ENCODE peak calls at places on chromosomes 13 and 19, in eight cellular contexts. One of them, this sample, is unnamed.

GRCh38 chr19:1312732-1313694 is 27.3 kb downstream of the EFNA2 start:
- DNase-seq in stomach: no peak
- DNase-seq in tibial artery: no peak
- DNase-seq in endodermal cell: peak; percentile 78
- DNase-seq in transverse colon: peak; percentile 41
- DNase-seq in ascending aorta: no peak
- DNase-seq in left ventricle myocardium inferior: no peak
- DNase-seq in upper lobe of right lung: no peak
- DNase-seq in this sample: no peak

GRCh38 chr13:31699650-31700049 is 39.7 kb upstream of the RXFP2 start:
- DNase-seq in stomach: no peak
- DNase-seq in tibial artery: no peak
- DNase-seq in endodermal cell: peak; percentile 60
- DNase-seq in transverse colon: no peak
- DNase-seq in ascending aorta: no peak
- DNase-seq in left ventricle myocardium inferior: no peak
- DNase-seq in upper lobe of right lung: no peak
- DNase-seq in this sample: no peak

GRCh38 chr13:36919206-36919832 is 719 bp downstream of the SMAD9 start:
- DNase-seq in stomach: peak; percentile 39
- DNase-seq in tibial artery: peak; percentile 66
- DNase-seq in endodermal cell: peak; percentile 79
- DNase-seq in transverse colon: peak; percentile 28
- DNase-seq in ascending aorta: peak; percentile 76
- DNase-seq in left ventricle myocardium inferior: peak; percentile 37
- DNase-seq in upper lobe of right lung: peak; percentile 76
- DNase-seq in this sample: no peak

GRCh38 chr13:36356058-36356457 is 9.9 kb upstream of the SPART start:
- DNase-seq in stomach: no peak
- DNase-seq in tibial artery: no peak
- DNase-seq in endodermal cell: no peak
- DNase-seq in transverse colon: no peak
- DNase-seq in ascending aorta: no peak
- DNase-seq in left ventricle myocardium inferior: no peak
- DNase-seq in upper lobe of right lung: no peak
- DNase-seq in this sample: no peak

GRCh38 chr19:2408247-2408646 is 19.1 kb downstream of the TIMM13 start:
- DNase-seq in stomach: no peak
- DNase-seq in tibial artery: no peak
- DNase-seq in endodermal cell: no peak
- DNase-seq in transverse colon: no peak
- DNase-seq in ascending aorta: no peak
- DNase-seq in left ventricle myocardium inferior: no peak
- DNase-seq in upper lobe of right lung: no peak
- DNase-seq in this sample: no peak

GRCh38 chr13:47661076-47661475 is 340.0 kb downstream of the SUCLA2 start:
- DNase-seq in stomach: no peak
- DNase-seq in tibial artery: no peak
- DNase-seq in endodermal cell: no peak
- DNase-seq in transverse colon: no peak
- DNase-seq in ascending aorta: no peak
- DNase-seq in left ventricle myocardium inferior: no peak
- DNase-seq in upper lobe of right lung: no peak
- DNase-seq in this sample: no peak

GRCh38 chr19:40605201-40605971 is 4.2 kb downstream of the LTBP4 start:
- DNase-seq in stomach: peak; percentile 86
- DNase-seq in tibial artery: peak; percentile 66
- DNase-seq in endodermal cell: peak; percentile 87
- DNase-seq in transverse colon: peak; percentile 93
- DNase-seq in ascending aorta: peak; percentile 83
- DNase-seq in left ventricle myocardium inferior: peak; percentile 72
- DNase-seq in upper lobe of right lung: peak; percentile 92
- DNase-seq in this sample: peak; percentile 85

GRCh38 chr19:13012690-13013608 is 17.7 kb downstream of the NFIX start:
- DNase-seq in stomach: no peak
- DNase-seq in tibial artery: peak; percentile 87
- DNase-seq in endodermal cell: peak; percentile 74
- DNase-seq in transverse colon: peak; percentile 74
- DNase-seq in ascending aorta: peak; percentile 85
- DNase-seq in left ventricle myocardium inferior: peak; percentile 63
- DNase-seq in upper lobe of right lung: no peak
- DNase-seq in this sample: peak; percentile 36

GRCh38 chr19:53659292-53659691 is 27.5 kb downstream of the DPRX start:
- DNase-seq in stomach: no peak
- DNase-seq in tibial artery: no peak
- DNase-seq in endodermal cell: peak; percentile 84
- DNase-seq in transverse colon: no peak
- DNase-seq in ascending aorta: no peak
- DNase-seq in left ventricle myocardium inferior: no peak
- DNase-seq in upper lobe of right lung: no peak
- DNase-seq in this sample: no peak

GRCh38 chr13:59425211-59425721 is 738.5 kb downstream of the DIAPH3 start:
- DNase-seq in stomach: no peak
- DNase-seq in tibial artery: no peak
- DNase-seq in endodermal cell: no peak
- DNase-seq in transverse colon: no peak
- DNase-seq in ascending aorta: no peak
- DNase-seq in left ventricle myocardium inferior: no peak
- DNase-seq in upper lobe of right lung: no peak
- DNase-seq in this sample: no peak

GRCh38 chr19:8640402-8641004 is 10.1 kb downstream of the NFILZ start:
- DNase-seq in stomach: peak; percentile 34
- DNase-seq in tibial artery: peak; percentile 48
- DNase-seq in endodermal cell: no peak
- DNase-seq in transverse colon: peak; percentile 36
- DNase-seq in ascending aorta: peak; percentile 77
- DNase-seq in left ventricle myocardium inferior: peak; percentile 36
- DNase-seq in upper lobe of right lung: no peak
- DNase-seq in this sample: no peak

GRCh38 chr13:26752671-26753070 is 7.9 kb downstream of the GPR12 start:
- DNase-seq in stomach: no peak
- DNase-seq in tibial artery: no peak
- DNase-seq in endodermal cell: no peak
- DNase-seq in transverse colon: no peak
- DNase-seq in ascending aorta: no peak
- DNase-seq in left ventricle myocardium inferior: no peak
- DNase-seq in upper lobe of right lung: no peak
- DNase-seq in this sample: no peak

GRCh38 chr13:43232144-43232840 is 208.9 kb downstream of the DNAJC15 start:
- DNase-seq in stomach: peak; percentile 30
- DNase-seq in tibial artery: no peak
- DNase-seq in endodermal cell: no peak
- DNase-seq in transverse colon: no peak
- DNase-seq in ascending aorta: no peak
- DNase-seq in left ventricle myocardium inferior: no peak
- DNase-seq in upper lobe of right lung: no peak
- DNase-seq in this sample: no peak

GRCh38 chr13:107803822-107804495 is 411.4 kb downstream of the LIG4 start:
- DNase-seq in stomach: no peak
- DNase-seq in tibial artery: no peak
- DNase-seq in endodermal cell: no peak
- DNase-seq in transverse colon: no peak
- DNase-seq in ascending aorta: no peak
- DNase-seq in left ventricle myocardium inferior: no peak
- DNase-seq in upper lobe of right lung: no peak
- DNase-seq in this sample: no peak

GRCh38 chr13:39016789-39017188 is 21.1 kb downstream of the PROSER1 start:
- DNase-seq in stomach: no peak
- DNase-seq in tibial artery: no peak
- DNase-seq in endodermal cell: peak; percentile 52
- DNase-seq in transverse colon: peak; percentile 17
- DNase-seq in ascending aorta: no peak
- DNase-seq in left ventricle myocardium inferior: no peak
- DNase-seq in upper lobe of right lung: no peak
- DNase-seq in this sample: no peak

GRCh38 chr19:32253683-32254020 is 91.8 kb upstream of the ZNF507 start:
- DNase-seq in stomach: no peak
- DNase-seq in tibial artery: no peak
- DNase-seq in endodermal cell: no peak
- DNase-seq in transverse colon: no peak
- DNase-seq in ascending aorta: no peak
- DNase-seq in left ventricle myocardium inferior: no peak
- DNase-seq in upper lobe of right lung: no peak
- DNase-seq in this sample: no peak

GRCh38 chr19:34964598-34964997 is 569 bp upstream of the ZNF792 start:
- DNase-seq in stomach: no peak
- DNase-seq in tibial artery: no peak
- DNase-seq in endodermal cell: no peak
- DNase-seq in transverse colon: no peak
- DNase-seq in ascending aorta: no peak
- DNase-seq in left ventricle myocardium inferior: no peak
- DNase-seq in upper lobe of right lung: no peak
- DNase-seq in this sample: no peak

GRCh38 chr19:9309974-9310446 is 372 bp upstream of the ZNF699 start:
- DNase-seq in stomach: peak; percentile 85
- DNase-seq in tibial artery: peak; percentile 91
- DNase-seq in endodermal cell: peak; percentile 98
- DNase-seq in transverse colon: peak; percentile 91
- DNase-seq in ascending aorta: peak; percentile 96
- DNase-seq in left ventricle myocardium inferior: peak; percentile 92
- DNase-seq in upper lobe of right lung: peak; percentile 94
- DNase-seq in this sample: no peak

GRCh38 chr13:23899555-23899954 is 2.3 kb upstream of the C1QTNF9B start:
- DNase-seq in stomach: no peak
- DNase-seq in tibial artery: peak; percentile 29
- DNase-seq in endodermal cell: no peak
- DNase-seq in transverse colon: no peak
- DNase-seq in ascending aorta: no peak
- DNase-seq in left ventricle myocardium inferior: no peak
- DNase-seq in upper lobe of right lung: no peak
- DNase-seq in this sample: peak; percentile 28

GRCh38 chr13:29532821-29533220 is 62.7 kb downstream of the SLC7A1 start:
- DNase-seq in stomach: no peak
- DNase-seq in tibial artery: no peak
- DNase-seq in endodermal cell: no peak
- DNase-seq in transverse colon: no peak
- DNase-seq in ascending aorta: no peak
- DNase-seq in left ventricle myocardium inferior: no peak
- DNase-seq in upper lobe of right lung: no peak
- DNase-seq in this sample: no peak

GRCh38 chr13:89239361-89240127 is 1568.4 kb downstream of the SLITRK5 start:
- DNase-seq in stomach: no peak
- DNase-seq in tibial artery: no peak
- DNase-seq in endodermal cell: no peak
- DNase-seq in transverse colon: no peak
- DNase-seq in ascending aorta: no peak
- DNase-seq in left ventricle myocardium inferior: no peak
- DNase-seq in upper lobe of right lung: no peak
- DNase-seq in this sample: no peak

GRCh38 chr19:8050274-8051096 is 2.1 kb upstream of the CCL25 start:
- DNase-seq in stomach: peak; percentile 75
- DNase-seq in tibial artery: peak; percentile 84
- DNase-seq in endodermal cell: peak; percentile 100
- DNase-seq in transverse colon: peak; percentile 82
- DNase-seq in ascending aorta: peak; percentile 84
- DNase-seq in left ventricle myocardium inferior: peak; percentile 83
- DNase-seq in upper lobe of right lung: peak; percentile 95
- DNase-seq in this sample: peak; percentile 79

GRCh38 chr19:511101-511841 is 4.0 kb downstream of the TPGS1 start:
- DNase-seq in stomach: peak; percentile 37
- DNase-seq in tibial artery: no peak
- DNase-seq in endodermal cell: peak; percentile 88
- DNase-seq in transverse colon: peak; percentile 82
- DNase-seq in ascending aorta: no peak
- DNase-seq in left ventricle myocardium inferior: no peak
- DNase-seq in upper lobe of right lung: peak; percentile 72
- DNase-seq in this sample: peak; percentile 87

GRCh38 chr13:73228546-73228945 is 169.7 kb downstream of the KLF5 start:
- DNase-seq in stomach: no peak
- DNase-seq in tibial artery: no peak
- DNase-seq in endodermal cell: no peak
- DNase-seq in transverse colon: no peak
- DNase-seq in ascending aorta: no peak
- DNase-seq in left ventricle myocardium inferior: no peak
- DNase-seq in upper lobe of right lung: no peak
- DNase-seq in this sample: no peak
- H3K4me3 ChIP-seq in stomach: no peak overlapping the region
- H3K4me3 ChIP-seq in tibial artery: no peak overlapping the region
- H3K4me3 ChIP-seq in endodermal cell: no peak overlapping the region
- H3K4me3 ChIP-seq in transverse colon: no peak overlapping the region
- H3K4me3 ChIP-seq in ascending aorta: no peak overlapping the region
- H3K4me3 ChIP-seq in left ventricle myocardium inferior: no peak overlapping the region
- H3K4me3 ChIP-seq in upper lobe of right lung: no peak overlapping the region
- H3K4me3 ChIP-seq in this sample: no peak overlapping the region

GRCh38 chr19:29507081-29507860 is 18.5 kb upstream of the VSTM2B start:
- DNase-seq in stomach: no peak
- DNase-seq in tibial artery: no peak
- DNase-seq in endodermal cell: no peak
- DNase-seq in transverse colon: no peak
- DNase-seq in ascending aorta: no peak
- DNase-seq in left ventricle myocardium inferior: no peak
- DNase-seq in upper lobe of right lung: peak; percentile 58
- DNase-seq in this sample: no peak
- TF ChIP-seq CTCF in stomach: no peak
- TF ChIP-seq CTCF in tibial artery: no peak
- TF ChIP-seq CTCF in endodermal cell: no peak
- TF ChIP-seq CTCF in transverse colon: no peak
- TF ChIP-seq CTCF in ascending aorta: no peak
- TF ChIP-seq CTCF in left ventricle myocardium inferior: no peak
- TF ChIP-seq CTCF in upper lobe of right lung: no peak
- TF ChIP-seq CTCF in this sample: no peak

DNA sequence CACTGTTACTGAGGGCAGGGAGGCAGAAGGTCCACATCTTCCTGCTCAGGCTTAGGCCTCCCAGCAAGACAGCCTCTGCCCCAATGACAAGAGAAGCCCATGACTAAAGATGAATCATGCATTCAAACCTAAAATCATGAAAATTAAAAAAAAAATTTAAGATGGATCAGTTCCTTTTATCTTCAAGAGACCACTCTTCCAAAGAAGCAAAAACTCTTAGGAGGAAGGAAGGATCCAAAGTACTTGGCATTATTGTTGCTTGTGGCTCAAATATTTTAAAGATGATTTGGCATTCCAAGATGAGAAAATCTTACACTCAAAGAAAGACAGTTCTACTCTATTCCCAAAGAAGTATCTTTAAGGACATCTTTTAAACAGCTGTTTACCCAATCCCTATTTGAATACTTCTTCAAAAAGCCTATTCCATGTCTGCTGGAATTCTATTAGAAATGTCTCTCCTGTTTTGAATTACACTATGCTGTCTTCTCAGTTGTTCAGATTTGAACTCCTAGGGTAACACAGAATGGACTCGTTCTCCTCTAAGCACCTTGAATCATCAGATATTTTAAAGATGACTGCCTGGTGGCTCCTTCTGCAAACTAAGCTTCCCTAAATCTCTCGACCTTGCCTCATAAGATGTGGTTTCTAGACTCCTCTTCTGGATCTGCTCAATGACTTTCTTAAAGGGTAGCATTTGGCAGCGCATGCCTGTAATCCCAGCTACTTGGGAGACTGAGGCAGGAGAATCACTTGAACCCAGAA is 7.0 kb downstream of the SERP2 start:
- DNase-seq in stomach: no peak
- DNase-seq in tibial artery: no peak
- DNase-seq in endodermal cell: no peak
- DNase-seq in transverse colon: no peak
- DNase-seq in ascending aorta: no peak
- DNase-seq in left ventricle myocardium inferior: no peak
- DNase-seq in upper lobe of right lung: no peak
- DNase-seq in this sample: no peak
- H3K27ac ChIP-seq in stomach: peak overlapping the region; percentile 79
- H3K27ac ChIP-seq in tibial artery: no peak overlapping the region
- H3K27ac ChIP-seq in endodermal cell: no peak overlapping the region
- H3K27ac ChIP-seq in transverse colon: no peak overlapping the region
- H3K27ac ChIP-seq in ascending aorta: no peak overlapping the region
- H3K27ac ChIP-seq in left ventricle myocardium inferior: no peak overlapping the region
- H3K27ac ChIP-seq in upper lobe of right lung: no peak overlapping the region
- H3K27ac ChIP-seq in this sample: no peak overlapping the region

GRCh38 chr19:22533761-22534160 is 100.4 kb upstream of the ZNF492 start:
- DNase-seq in stomach: no peak
- DNase-seq in tibial artery: no peak
- DNase-seq in endodermal cell: no peak
- DNase-seq in transverse colon: no peak
- DNase-seq in ascending aorta: no peak
- DNase-seq in left ventricle myocardium inferior: no peak
- DNase-seq in upper lobe of right lung: no peak
- DNase-seq in this sample: no peak
- H3K4me3 ChIP-seq in stomach: no peak overlapping the region
- H3K4me3 ChIP-seq in tibial artery: no peak overlapping the region
- H3K4me3 ChIP-seq in endodermal cell: peak overlapping the region; percentile 53
- H3K4me3 ChIP-seq in transverse colon: no peak overlapping the region
- H3K4me3 ChIP-seq in ascending aorta: no peak overlapping the region
- H3K4me3 ChIP-seq in left ventricle myocardium inferior: no peak overlapping the region
- H3K4me3 ChIP-seq in upper lobe of right lung: no peak overlapping the region
- H3K4me3 ChIP-seq in this sample: no peak overlapping the region